ENCODE peak calls at places on chromosome 12, in five cellular contexts. R is amniotic stem cell, S is neuronal stem cell, T is T47D, Q is NCI-H2171. U is an unnamed sample.
A peak's percentile ranks its signal among the peaks of the same experiment; 100 is the strongest.

GRCh38 chr12:48285751-48286650 is 64.7 kb downstream of the ZNF641 start:
- DNase-seq in T (peak; percentile 42), Q (no peak), R (no peak), S (no peak), U (peak; percentile 40)

GRCh38 chr12:93547778-93548177 is 24.7 kb upstream of the SOCS2 start:
- DNase-seq in Q (no peak), S (no peak), T (no peak), R (no peak), U (no peak)

GRCh38 chr12:78759387-78759786 is 105.2 kb upstream of the SYT1 start:
- DNase-seq in Q (no peak), T (peak; percentile 18), S (no peak), R (no peak), U (no peak)

GRCh38 chr12:106652510-106653015 is 69.8 kb downstream of the RFX4 start:
- DNase-seq in R (no peak), Q (no peak), T (no peak), S (no peak), U (no peak)

GRCh38 chr12:68481181-68481941 is 129.3 kb upstream of the RAP1B start:
- DNase-seq in T (no peak), R (no peak), S (no peak), Q (no peak), U (peak; percentile 26)

GRCh38 chr12:117359029-117359845 is 2.2 kb downstream of the NOS1 start:
- DNase-seq in R (no peak), S (no peak), T (no peak), Q (no peak), U (no peak)

GRCh38 chr12:107511292-107511691 is 174.3 kb upstream of the PWP1 start:
- DNase-seq in R (no peak), T (no peak), Q (no peak), S (no peak), U (no peak)

GRCh38 chr12:47123730-47124129 is 44.0 kb upstream of the AMIGO2 start:
- DNase-seq in T (no peak), S (no peak), Q (no peak), R (no peak), U (no peak)

GRCh38 chr12:46964496-46965098 is 114.8 kb upstream of the PCED1B start:
- DNase-seq in T (no peak), R (no peak), Q (no peak), S (peak; percentile 74), U (no peak)